ENCODE peak calls at places on chromosomes 5 and 9, in seven cellular contexts. X is mucosa of gallbladder; R is AG04449; Z is caudate nucleus; J is CD4-positive, alpha-beta T cell; Y is HCEC 1CT; V is AG10803. S is an unnamed sample.

GRCh38 chr5:79547429-79547822 is 33.5 kb upstream of the HOMER1 start:
- DNase-seq in Y (no peak), X (no peak), R (no peak), V (no peak), Z (no peak), J (no peak), S (no peak)

GRCh38 chr5:103829585-103829984 is 267.0 kb upstream of the NUDT12 start:
- DNase-seq in J (no peak), X (no peak), Y (no peak), R (no peak), V (no peak), Z (no peak), S (no peak)

GRCh38 chr9:5025416-5025815 is 40.3 kb downstream of the JAK2 start:
- DNase-seq in X (no peak), J (no peak), Y (peak; percentile 16), R (no peak), Z (no peak), V (no peak), S (no peak)

GRCh38 chr9:131520448-131520847 is 10.6 kb downstream of the UCK1 start:
- DNase-seq in Y (no peak), Z (no peak), V (no peak), R (no peak), J (no peak), X (no peak), S (no peak)

GRCh38 chr5:34684281-34684979 is 28.3 kb downstream of the RAI14 start:
- DNase-seq in R (no peak), J (no peak), V (peak; percentile 60), Z (no peak), Y (no peak), X (no peak), S (no peak)

GRCh38 chr9:128495804-128496417 is 8.6 kb upstream of the GLE1 start:
- DNase-seq in V (no peak), J (no peak), Y (no peak), X (no peak), Z (no peak), R (no peak), S (no peak)

GRCh38 chr5:142816577-142816976 is 46.4 kb downstream of the ARHGAP26 start:
- DNase-seq in X (peak; percentile 61), R (peak; percentile 29), Z (no peak), J (no peak), Y (peak; percentile 28), V (peak; percentile 50), S (no peak)

GRCh38 chr5:96522635-96523355 is 89.7 kb upstream of the PCSK1 start:
- DNase-seq in Y (no peak), R (no peak), V (no peak), J (no peak), Z (no peak), X (no peak), S (no peak)

GRCh38 chr9:129027224-129027684 is 877 bp downstream of the SH3GLB2 start:
- DNase-seq in J (no peak), V (no peak), R (no peak), X (no peak), Z (no peak), Y (no peak), S (no peak)

GRCh38 chr9:120689860-120690259 is 24.4 kb downstream of the MEGF9 start:
- DNase-seq in R (peak; percentile 47), X (no peak), Z (no peak), J (no peak), V (peak; percentile 23), Y (no peak), S (peak; percentile 30)

GRCh38 chr9:93613791-93614190 is 37.4 kb downstream of the PHF2 start:
- DNase-seq in J (no peak), V (no peak), Z (no peak), R (no peak), Y (no peak), X (no peak), S (no peak)

GRCh38 chr9:16727452-16728127 is 142.9 kb downstream of the BNC2 start:
- DNase-seq in V (peak; percentile 40), Y (peak; percentile 41), R (no peak), J (no peak), X (no peak), Z (no peak), S (no peak)

GRCh38 chr5:167587768-167588167 is 703.7 kb upstream of the WWC1 start:
- DNase-seq in Z (no peak), Y (peak; percentile 51), R (no peak), J (no peak), X (no peak), V (peak; percentile 38), S (no peak)

GRCh38 chr9:113935677-113936380 is 59.7 kb downstream of the ZNF618 start:
- DNase-seq in Y (no peak), V (no peak), J (no peak), Z (no peak), X (no peak), R (no peak), S (no peak)

GRCh38 chr9:34651286-34651685 is 699 bp upstream of the IL11RA start:
- DNase-seq in Y (no peak), X (peak; percentile 37), Z (no peak), J (no peak), V (peak; percentile 36), R (no peak), S (no peak)

GRCh38 chr5:149826574-149826973 is 96.5 kb downstream of the PPARGC1B start:
- DNase-seq in R (no peak), Y (no peak), J (no peak), Z (no peak), X (no peak), V (no peak), S (no peak)

GRCh38 chr9:34133436-34133949 is 7.0 kb upstream of the DCAF12 start:
- DNase-seq in Y (no peak), J (no peak), Z (no peak), X (no peak), R (no peak), V (no peak), S (no peak)

GRCh38 chr9:91328186-91328585 is 33.5 kb downstream of the AUH start:
- DNase-seq in R (no peak), Z (no peak), X (no peak), J (no peak), Y (no peak), V (peak; percentile 9), S (no peak)

S was measured in nucleus accumbens.